ENCODE peak calls at places on chromosomes 4 and X, in five cellular contexts. One of them, this sample, is unnamed.

GRCh38 chr4:182188622-182189021 is 54.6 kb upstream of the TENM3 start:
- DNase-seq in dorsolateral prefrontal cortex: no peak
- DNase-seq in cardiac muscle cell: peak
- DNase-seq in left ventricle myocardium inferior: no peak
- DNase-seq in GM23248: peak
- DNase-seq in this sample: no peak

GRCh38 chrX:39613508-39613921 is 484.2 kb downstream of the BCOR start:
- DNase-seq in GM23248: peak
- DNase-seq in dorsolateral prefrontal cortex: no peak
- DNase-seq in left ventricle myocardium inferior: peak
- DNase-seq in cardiac muscle cell: peak
- DNase-seq in this sample: no peak

GRCh38 chr4:27123050-27123768 is 262.6 kb downstream of the STIM2 start:
- DNase-seq in dorsolateral prefrontal cortex: no peak
- DNase-seq in GM23248: no peak
- DNase-seq in left ventricle myocardium inferior: no peak
- DNase-seq in cardiac muscle cell: no peak
- DNase-seq in this sample: no peak

GRCh38 chr4:107379054-107379869 is 340.8 kb downstream of the PAPSS1 start:
- DNase-seq in dorsolateral prefrontal cortex: no peak
- DNase-seq in GM23248: peak
- DNase-seq in left ventricle myocardium inferior: no peak
- DNase-seq in cardiac muscle cell: peak
- DNase-seq in this sample: no peak

GRCh38 chr4:128322311-128322710 is 34.7 kb upstream of the PGRMC2 start:
- DNase-seq in dorsolateral prefrontal cortex: no peak
- DNase-seq in left ventricle myocardium inferior: no peak
- DNase-seq in cardiac muscle cell: no peak
- DNase-seq in GM23248: peak
- DNase-seq in this sample: no peak

GRCh38 chr4:171186700-171187099 is 626.5 kb upstream of the GALNTL6 start:
- DNase-seq in left ventricle myocardium inferior: no peak
- DNase-seq in cardiac muscle cell: no peak
- DNase-seq in dorsolateral prefrontal cortex: no peak
- DNase-seq in GM23248: no peak
- DNase-seq in this sample: peak

GRCh38 chr4:3287271-3287971 is 5.4 kb upstream of the RGS12 start:
- DNase-seq in dorsolateral prefrontal cortex: peak
- DNase-seq in GM23248: no peak
- DNase-seq in cardiac muscle cell: no peak
- DNase-seq in left ventricle myocardium inferior: no peak
- DNase-seq in this sample: no peak

GRCh38 chr4:185039508-185040273 is 21.4 kb downstream of the HELT start:
- DNase-seq in cardiac muscle cell: peak
- DNase-seq in left ventricle myocardium inferior: no peak
- DNase-seq in dorsolateral prefrontal cortex: peak
- DNase-seq in GM23248: peak
- DNase-seq in this sample: peak

GRCh38 chrX:134236690-134237362 is at the start of gene CCDC160:
- DNase-seq in GM23248: peak
- DNase-seq in dorsolateral prefrontal cortex: peak
- DNase-seq in cardiac muscle cell: peak
- DNase-seq in left ventricle myocardium inferior: peak
- DNase-seq in this sample: peak

GRCh38 chr4:112251044-112251632 is 19.6 kb downstream of the AP1AR start:
- DNase-seq in GM23248: peak
- DNase-seq in dorsolateral prefrontal cortex: no peak
- DNase-seq in left ventricle myocardium inferior: no peak
- DNase-seq in cardiac muscle cell: no peak
- DNase-seq in this sample: no peak

GRCh38 chrX:20454117-20454516 is 187.4 kb upstream of the RPS6KA3 start:
- DNase-seq in GM23248: peak
- DNase-seq in cardiac muscle cell: no peak
- DNase-seq in left ventricle myocardium inferior: no peak
- DNase-seq in dorsolateral prefrontal cortex: no peak
- DNase-seq in this sample: no peak

GRCh38 chr4:72604324-72604723 is 35.3 kb upstream of the ADAMTS3 start:
- DNase-seq in dorsolateral prefrontal cortex: no peak
- DNase-seq in left ventricle myocardium inferior: no peak
- DNase-seq in cardiac muscle cell: peak
- DNase-seq in GM23248: peak
- DNase-seq in this sample: no peak

GRCh38 chr4:40621592-40622512 is 7.8 kb downstream of the RBM47 start:
- DNase-seq in left ventricle myocardium inferior: peak
- DNase-seq in dorsolateral prefrontal cortex: no peak
- DNase-seq in GM23248: peak
- DNase-seq in cardiac muscle cell: peak
- DNase-seq in this sample: peak

GRCh38 chr4:152663203-152664066 is 16.4 kb downstream of the TMEM154 start:
- DNase-seq in left ventricle myocardium inferior: no peak
- DNase-seq in cardiac muscle cell: no peak
- DNase-seq in dorsolateral prefrontal cortex: no peak
- DNase-seq in GM23248: no peak
- DNase-seq in this sample: peak

GRCh38 chr4:72326692-72327632 is 242.1 kb downstream of the ADAMTS3 start:
- DNase-seq in dorsolateral prefrontal cortex: no peak
- DNase-seq in cardiac muscle cell: peak
- DNase-seq in left ventricle myocardium inferior: no peak
- DNase-seq in GM23248: peak
- DNase-seq in this sample: peak

GRCh38 chr4:62709618-62710252 is 1509.6 kb downstream of the ADGRL3 start:
- DNase-seq in left ventricle myocardium inferior: no peak
- DNase-seq in cardiac muscle cell: peak
- DNase-seq in dorsolateral prefrontal cortex: no peak
- DNase-seq in GM23248: peak
- DNase-seq in this sample: peak

GRCh38 chrX:18983711-18984380 is at the start of gene PHKA2:
- DNase-seq in left ventricle myocardium inferior: peak
- DNase-seq in dorsolateral prefrontal cortex: peak
- DNase-seq in cardiac muscle cell: no peak
- DNase-seq in GM23248: peak
- DNase-seq in this sample: peak

GRCh38 chrX:150037041-150037440 is 98.8 kb upstream of the EOLA2 start:
- DNase-seq in dorsolateral prefrontal cortex: no peak
- DNase-seq in cardiac muscle cell: peak
- DNase-seq in left ventricle myocardium inferior: no peak
- DNase-seq in GM23248: peak
- DNase-seq in this sample: no peak

GRCh38 chr4:89277412-89277811 is 30.2 kb downstream of the GPRIN3 start:
- DNase-seq in left ventricle myocardium inferior: no peak
- DNase-seq in GM23248: peak
- DNase-seq in cardiac muscle cell: no peak
- DNase-seq in dorsolateral prefrontal cortex: no peak
- DNase-seq in this sample: no peak

GRCh38 chr4:2424581-2424980 is 5.8 kb downstream of the CFAP99 start:
- DNase-seq in cardiac muscle cell: peak
- DNase-seq in GM23248: peak
- DNase-seq in left ventricle myocardium inferior: no peak
- DNase-seq in dorsolateral prefrontal cortex: no peak
- DNase-seq in this sample: no peak

GRCh38 chr4:41120297-41121217 is 93.8 kb downstream of the APBB2 start:
- DNase-seq in GM23248: peak
- DNase-seq in dorsolateral prefrontal cortex: peak
- DNase-seq in left ventricle myocardium inferior: peak
- DNase-seq in cardiac muscle cell: peak
- DNase-seq in this sample: no peak

GRCh38 chr4:100224160-100224559 is 33.9 kb upstream of the DDIT4L start:
- DNase-seq in left ventricle myocardium inferior: no peak
- DNase-seq in cardiac muscle cell: no peak
- DNase-seq in GM23248: no peak
- DNase-seq in dorsolateral prefrontal cortex: no peak
- DNase-seq in this sample: no peak

GRCh38 chr4:170657761-170658160 is 568.0 kb upstream of the AADAT start:
- DNase-seq in cardiac muscle cell: no peak
- DNase-seq in left ventricle myocardium inferior: no peak
- DNase-seq in GM23248: no peak
- DNase-seq in dorsolateral prefrontal cortex: no peak
- DNase-seq in this sample: no peak

GRCh38 chrX:11461181-11462001 is 168.2 kb downstream of the AMELX start:
- DNase-seq in left ventricle myocardium inferior: no peak
- DNase-seq in cardiac muscle cell: peak
- DNase-seq in dorsolateral prefrontal cortex: no peak
- DNase-seq in GM23248: peak
- DNase-seq in this sample: no peak

GRCh38 chr4:16794816-16795445 is 103.5 kb downstream of the LDB2 start:
- DNase-seq in left ventricle myocardium inferior: peak
- DNase-seq in dorsolateral prefrontal cortex: peak
- DNase-seq in GM23248: peak
- DNase-seq in cardiac muscle cell: peak
- DNase-seq in this sample: peak

GRCh38 chr4:165207016-165207430 is 338 bp upstream of the KLHL2 start:
- DNase-seq in GM23248: peak
- DNase-seq in cardiac muscle cell: peak
- DNase-seq in left ventricle myocardium inferior: no peak
- DNase-seq in dorsolateral prefrontal cortex: no peak
- DNase-seq in this sample: no peak

GRCh38 chr4:150216725-150217124 is 138.5 kb downstream of the DCLK2 start:
- DNase-seq in left ventricle myocardium inferior: no peak
- DNase-seq in cardiac muscle cell: no peak
- DNase-seq in GM23248: no peak
- DNase-seq in dorsolateral prefrontal cortex: peak
- DNase-seq in this sample: no peak

GRCh38 chrX:3771756-3772155 is 58.3 kb upstream of the PRKX start:
- DNase-seq in GM23248: no peak
- DNase-seq in dorsolateral prefrontal cortex: no peak
- DNase-seq in left ventricle myocardium inferior: no peak
- DNase-seq in cardiac muscle cell: no peak
- DNase-seq in this sample: no peak

GRCh38 chr4:152408514-152409327 is 127.2 kb downstream of the FBXW7 start:
- DNase-seq in left ventricle myocardium inferior: no peak
- DNase-seq in GM23248: peak
- DNase-seq in dorsolateral prefrontal cortex: no peak
- DNase-seq in cardiac muscle cell: peak
- DNase-seq in this sample: peak

GRCh38 chr4:19614171-19614570 is 637.5 kb upstream of the SLIT2 start:
- DNase-seq in GM23248: no peak
- DNase-seq in dorsolateral prefrontal cortex: no peak
- DNase-seq in left ventricle myocardium inferior: no peak
- DNase-seq in cardiac muscle cell: peak
- DNase-seq in this sample: no peak

GRCh38 chrX:153953342-153953830 is 8.9 kb upstream of the RENBP start:
- DNase-seq in cardiac muscle cell: peak
- DNase-seq in left ventricle myocardium inferior: peak
- DNase-seq in GM23248: peak
- DNase-seq in dorsolateral prefrontal cortex: peak
- DNase-seq in this sample: peak

GRCh38 chr4:109302366-109303140 is at the start of gene COL25A1:
- DNase-seq in GM23248: peak
- DNase-seq in cardiac muscle cell: peak
- DNase-seq in dorsolateral prefrontal cortex: no peak
- DNase-seq in left ventricle myocardium inferior: peak
- DNase-seq in this sample: peak

DNA sequence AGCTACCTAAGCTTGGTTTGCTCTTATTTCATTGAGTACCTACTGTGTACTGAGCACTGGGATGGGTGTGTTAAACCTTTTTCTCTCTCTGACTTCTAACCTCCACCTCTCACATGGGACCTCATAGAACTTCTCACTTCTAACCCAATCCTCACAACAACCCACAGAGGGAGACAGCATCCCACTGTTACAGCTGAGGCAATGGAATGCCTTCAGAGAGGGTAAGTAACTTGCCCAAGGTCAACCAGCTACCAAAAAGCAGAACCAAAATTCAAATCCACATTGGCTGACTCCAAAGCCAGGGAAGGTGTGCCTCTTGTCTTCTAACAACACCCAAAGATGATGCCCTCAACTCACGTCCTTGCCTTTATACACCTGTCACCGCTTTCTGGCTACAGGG is 5.4 kb downstream of the SEL1L3 start:
- DNase-seq in cardiac muscle cell: peak
- DNase-seq in dorsolateral prefrontal cortex: no peak
- DNase-seq in GM23248: peak
- DNase-seq in left ventricle myocardium inferior: no peak
- DNase-seq in this sample: no peak
- H3K27ac ChIP-seq in cardiac muscle cell: no peak
- H3K27ac ChIP-seq in dorsolateral prefrontal cortex: no peak
- H3K27ac ChIP-seq in GM23248: no peak
- H3K27ac ChIP-seq in left ventricle myocardium inferior: no peak
- H3K27ac ChIP-seq in this sample: no peak

DNA sequence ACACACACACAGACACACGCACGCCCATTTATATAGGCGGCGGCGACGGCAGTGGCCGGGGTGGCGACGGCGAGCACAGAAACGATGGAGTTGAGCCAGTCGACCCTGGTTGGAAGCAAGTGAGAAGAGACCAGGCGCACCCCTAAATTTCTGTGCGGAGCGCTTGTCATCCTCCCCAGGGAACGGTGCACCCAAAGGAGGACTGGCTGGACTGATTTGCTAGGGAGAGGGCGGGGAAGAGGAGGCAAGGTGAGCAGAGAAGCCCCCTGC is 296 bp downstream of the NHS start:
- DNase-seq in cardiac muscle cell: no peak
- DNase-seq in dorsolateral prefrontal cortex: no peak
- DNase-seq in left ventricle myocardium inferior: no peak
- DNase-seq in GM23248: no peak
- DNase-seq in this sample: no peak
- H3K27ac ChIP-seq in cardiac muscle cell: no peak
- H3K27ac ChIP-seq in dorsolateral prefrontal cortex: peak
- H3K27ac ChIP-seq in left ventricle myocardium inferior: peak
- H3K27ac ChIP-seq in GM23248: peak
- H3K27ac ChIP-seq in this sample: no peak

GRCh38 chrX:46588263-46588662 is 14.7 kb downstream of the CHST7 start:
- DNase-seq in left ventricle myocardium inferior: peak
- DNase-seq in GM23248: peak
- DNase-seq in dorsolateral prefrontal cortex: no peak
- DNase-seq in cardiac muscle cell: peak
- DNase-seq in this sample: no peak
- H3K27ac ChIP-seq in left ventricle myocardium inferior: peak
- H3K27ac ChIP-seq in GM23248: peak
- H3K27ac ChIP-seq in dorsolateral prefrontal cortex: no peak
- H3K27ac ChIP-seq in cardiac muscle cell: no peak
- H3K27ac ChIP-seq in this sample: no peak

DNA sequence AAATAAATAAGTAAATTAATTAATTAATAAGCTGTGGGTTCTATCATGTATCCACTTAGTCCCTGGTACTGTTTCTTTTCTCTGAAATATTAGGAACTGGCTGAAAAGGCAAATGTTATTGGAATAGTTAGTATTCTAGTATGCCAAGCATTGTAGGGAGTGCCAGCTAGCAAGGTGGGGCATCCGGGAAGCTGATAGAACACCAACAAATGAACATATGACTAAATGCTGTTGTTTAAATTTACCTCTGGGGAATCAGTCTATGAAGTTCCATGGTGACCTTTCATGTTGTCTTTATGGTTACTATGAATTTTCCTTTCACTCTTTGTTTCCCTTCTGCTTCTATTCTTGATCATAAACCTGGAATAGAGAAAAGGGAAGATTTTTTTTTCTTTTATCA is 32.7 kb downstream of the NUDT6 start:
- DNase-seq in cardiac muscle cell: no peak
- DNase-seq in GM23248: no peak
- DNase-seq in left ventricle myocardium inferior: no peak
- DNase-seq in dorsolateral prefrontal cortex: no peak
- DNase-seq in this sample: no peak
- H3K27ac ChIP-seq in cardiac muscle cell: no peak
- H3K27ac ChIP-seq in GM23248: peak
- H3K27ac ChIP-seq in left ventricle myocardium inferior: peak
- H3K27ac ChIP-seq in dorsolateral prefrontal cortex: no peak
- H3K27ac ChIP-seq in this sample: no peak